ENCODE peak calls at places on chromosomes 4 and X, in four cellular contexts. B is HepG2, N is uterus, Q is GM12865. L is an unnamed sample.

GRCh38 chr4:2105559-2105958 is 46.4 kb downstream of the NAT8L start:
- DNase-seq in Q (no peak), N (no peak), B (no peak), L (no peak)

GRCh38 chr4:36386691-36387090 is 105.3 kb downstream of the DTHD1 start:
- DNase-seq in Q (no peak), N (no peak), B (no peak), L (no peak)

GRCh38 chr4:156725257-156725656 is 246.3 kb downstream of the PDGFC start:
- DNase-seq in N (no peak), Q (no peak), B (no peak), L (no peak)

GRCh38 chrX:1507511-1508463 is 29.2 kb downstream of the P2RY8 start:
- DNase-seq in N (no peak), Q (peak), B (no peak), L (peak)

GRCh38 chr4:89215736-89216135 is 91.9 kb downstream of the GPRIN3 start:
- DNase-seq in N (no peak), Q (no peak), B (no peak), L (no peak)

GRCh38 chrX:150692837-150693781 is at the start of gene MTMR1:
- DNase-seq in Q (peak), N (no peak), B (no peak), L (peak)

GRCh38 chr4:25223770-25224375 is 10.0 kb upstream of the PI4K2B start:
- DNase-seq in B (no peak), N (no peak), Q (peak), L (no peak)

GRCh38 chrX:64176876-64177275 is 28.6 kb downstream of the AMER1 start:
- DNase-seq in N (no peak), B (peak), Q (no peak), L (no peak)

GRCh38 chr4:145735330-145735638 is 55.3 kb downstream of the C4orf51 start:
- DNase-seq in Q (no peak), N (peak), B (peak), L (no peak)

GRCh38 chr4:174320501-174321199 is 36.9 kb downstream of the CEP44 start:
- DNase-seq in N (no peak), Q (no peak), B (no peak), L (no peak)

GRCh38 chr4:152187693-152188092 is 348.2 kb downstream of the FBXW7 start:
- DNase-seq in Q (no peak), N (no peak), B (no peak), L (no peak)

GRCh38 chr4:170591076-170591475 is 501.3 kb upstream of the AADAT start:
- DNase-seq in B (no peak), Q (no peak), N (no peak), L (no peak)

GRCh38 chrX:13357925-13358324 is 38.1 kb upstream of the ATXN3L start:
- DNase-seq in Q (no peak), N (no peak), B (no peak), L (no peak)

GRCh38 chr4:2402053-2402452 is 16.4 kb downstream of the ZFYVE28 start:
- DNase-seq in N (peak), B (peak), Q (no peak), L (no peak)

GRCh38 chr4:146442801-146443200 is 78.9 kb downstream of the SLC10A7 start:
- DNase-seq in N (no peak), Q (no peak), B (no peak), L (no peak)

GRCh38 chr4:82248903-82249632 is 124.7 kb downstream of the HNRNPD start:
- DNase-seq in N (no peak), Q (no peak), B (no peak), L (no peak)

GRCh38 chr4:82247171-82247570 is 126.6 kb downstream of the HNRNPD start:
- DNase-seq in Q (no peak), N (no peak), B (no peak), L (no peak)

GRCh38 chr4:82247629-82248028 is 126.2 kb downstream of the HNRNPD start:
- DNase-seq in Q (no peak), B (no peak), N (no peak), L (no peak)
- TF ChIP-seq CTCF in Q (no peak), B (no peak), N (no peak), L (no peak)

GRCh38 chrX:30489323-30489722 is 88.2 kb downstream of the TASL start:
- DNase-seq in Q (peak), N (no peak), B (peak), L (no peak)
- TF ChIP-seq CTCF in Q (peak), N (no peak), B (peak), L (no peak)

DNA sequence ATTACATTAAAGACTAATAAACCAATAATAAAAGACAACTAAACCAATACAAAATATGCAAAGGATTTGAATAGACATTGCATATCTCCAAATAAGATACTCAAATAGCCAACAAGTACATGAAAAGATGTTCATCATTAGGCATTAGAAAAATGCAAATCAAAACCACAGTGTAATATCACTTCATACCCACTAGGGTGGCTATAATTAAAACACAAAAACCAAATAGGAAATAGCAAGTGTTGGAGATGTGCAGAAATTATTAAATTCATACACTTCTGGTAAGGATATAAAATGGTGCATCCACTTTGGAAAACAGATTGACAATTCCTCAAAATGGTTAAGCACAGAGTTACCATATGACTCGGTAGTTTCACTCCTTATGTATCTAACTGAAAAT is 860.8 kb upstream of the DIAPH2 start:
- DNase-seq in B (no peak), N (no peak), Q (no peak), L (no peak)
- TF ChIP-seq CTCF in B (no peak), N (no peak), Q (no peak), L (no peak)

GRCh38 chr4:27176400-27176799 is 315.8 kb downstream of the STIM2 start:
- DNase-seq in N (no peak), B (peak), Q (peak), L (no peak)
- TF ChIP-seq CTCF in N (peak), B (peak), Q (peak), L (peak)

DNA sequence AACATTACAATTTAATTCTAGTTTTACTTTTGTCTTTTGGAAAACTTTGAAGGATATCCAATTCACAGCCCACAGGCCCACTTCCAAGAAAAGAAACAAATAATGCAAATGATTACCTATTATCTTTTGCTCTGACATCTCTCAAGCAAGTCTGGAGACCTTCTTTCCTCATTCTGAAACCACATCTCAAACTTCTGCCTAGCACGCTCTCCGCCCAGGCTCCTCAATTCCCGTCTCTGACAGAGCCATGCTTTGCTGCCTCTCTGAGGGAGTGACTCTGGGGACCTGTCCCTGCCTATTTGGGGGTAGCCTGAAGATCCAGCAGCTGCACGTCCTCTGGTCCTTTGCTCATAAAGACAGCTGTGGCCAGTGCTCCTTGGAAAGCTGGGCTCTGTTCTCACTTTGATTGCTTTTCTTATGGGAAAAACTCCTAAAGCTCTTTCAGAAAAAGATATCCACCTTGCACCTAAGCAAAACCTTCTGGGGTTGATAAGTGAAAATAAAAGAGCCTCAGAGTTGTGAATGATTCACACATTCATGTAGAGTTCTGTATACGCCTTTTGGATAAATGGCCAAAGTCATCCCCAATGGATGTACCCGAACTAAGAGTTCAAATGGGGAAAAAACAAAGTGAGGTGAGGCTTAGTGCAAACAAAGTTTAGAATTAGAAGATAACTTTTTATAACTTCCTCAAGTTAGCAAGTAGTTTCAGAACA is 72.4 kb upstream of the TNIP3 start:
- DNase-seq in B (no peak), N (no peak), Q (no peak), L (no peak)
- TF ChIP-seq CTCF in B (no peak), N (no peak), Q (no peak), L (no peak)

DNA sequence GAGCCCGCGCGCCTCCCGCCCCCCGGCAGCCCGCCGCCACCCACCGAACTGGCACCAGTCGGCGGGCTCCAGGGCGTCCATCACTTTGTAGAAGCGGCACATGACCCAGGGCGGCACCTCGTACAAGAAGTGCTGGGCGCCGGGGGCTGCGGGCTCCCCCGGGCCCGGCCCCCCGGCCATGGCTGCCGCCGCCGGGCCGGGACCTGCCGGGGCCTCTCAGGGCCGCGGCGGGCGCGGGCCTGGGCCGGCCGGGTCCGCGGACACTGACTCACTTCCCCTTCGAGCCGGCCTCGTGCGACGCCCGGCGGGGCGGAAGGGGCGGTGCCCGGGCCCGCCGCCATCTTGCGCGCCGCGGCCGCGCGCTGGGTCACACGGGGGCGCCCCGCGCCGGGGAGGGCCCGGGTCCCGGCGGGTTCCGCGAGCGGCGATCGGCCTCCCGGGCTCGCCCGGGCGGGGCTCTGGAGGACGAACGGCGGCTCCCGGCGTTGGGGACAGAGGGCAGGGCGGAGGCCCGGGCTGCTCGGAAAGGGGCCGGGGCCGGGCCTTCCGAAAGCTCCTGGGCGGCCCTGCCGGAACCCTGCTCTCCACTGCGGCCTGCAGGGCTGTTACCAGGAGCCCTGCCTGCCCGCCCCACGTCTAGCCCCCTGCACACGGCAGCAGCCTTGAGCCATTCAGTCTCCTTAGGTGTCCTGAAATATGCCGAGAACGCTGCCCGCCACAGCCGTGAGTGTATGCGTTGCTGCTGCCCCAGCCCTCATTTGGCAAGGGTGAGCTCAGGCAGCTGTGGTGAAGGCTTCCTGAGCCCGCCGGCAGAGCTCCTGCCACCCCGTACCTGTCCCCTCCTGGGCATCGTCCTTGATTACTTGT is at the start of gene IRAK1:
- DNase-seq in N (no peak), B (no peak), Q (peak), L (peak)
- TF ChIP-seq CTCF in N (peak), B (no peak), Q (peak), L (peak)

GRCh38 chr4:186885289-186885688 is 161.6 kb upstream of the FAT1 start:
- DNase-seq in N (no peak), B (peak), Q (no peak), L (no peak)
- TF ChIP-seq CTCF in N (no peak), B (no peak), Q (no peak), L (no peak)

GRCh38 chr4:8021796-8022195 is 82.1 kb upstream of the AFAP1 start:
- DNase-seq in N (no peak), Q (no peak), B (no peak), L (no peak)
- TF ChIP-seq CTCF in N (no peak), Q (no peak), B (peak), L (no peak)

GRCh38 chr4:16881151-16881884 is 17.1 kb downstream of the LDB2 start:
- DNase-seq in N (no peak), B (no peak), Q (no peak), L (no peak)

GRCh38 chr4:16889945-16890344 is 8.5 kb downstream of the LDB2 start:
- DNase-seq in B (no peak), N (no peak), Q (no peak), L (no peak)

GRCh38 chr4:16883816-16884215 is 14.6 kb downstream of the LDB2 start:
- DNase-seq in N (no peak), Q (no peak), B (no peak), L (no peak)

GRCh38 chr4:16887887-16888286 is 10.6 kb downstream of the LDB2 start:
- DNase-seq in B (no peak), N (no peak), Q (peak), L (no peak)

GRCh38 chr4:16884673-16885460 is 13.6 kb downstream of the LDB2 start:
- DNase-seq in N (no peak), B (peak), Q (no peak), L (no peak)
- TF ChIP-seq CTCF in N (no peak), B (no peak), Q (no peak), L (no peak)

L was measured in GM10248.